ENCODE peak calls at places on chromosome 13, in four cellular contexts. One of them, this sample, is unnamed. For H3F3A and H3K4me1, the result is how much of the 10 kb centered on the place peaks cover.

GRCh38 chr13:66405908-66406802 is 824.0 kb downstream of the PCDH9 start:
- DNase-seq in neural progenitor cell: peak
- DNase-seq in GM23248: no peak
- DNase-seq in MM.1S: no peak
- DNase-seq in this sample: peak

GRCh38 chr13:103288114-103288513 is 221.9 kb upstream of the SLC10A2 start:
- DNase-seq in MM.1S: no peak
- DNase-seq in neural progenitor cell: no peak
- DNase-seq in GM23248: no peak
- DNase-seq in this sample: no peak

GRCh38 chr13:66977156-66977555 is 253.0 kb downstream of the PCDH9 start:
- DNase-seq in MM.1S: no peak
- DNase-seq in neural progenitor cell: no peak
- DNase-seq in GM23248: no peak
- DNase-seq in this sample: no peak

GRCh38 chr13:34349091-34349722 is 531.3 kb downstream of the RFC3 start:
- DNase-seq in MM.1S: no peak
- DNase-seq in neural progenitor cell: no peak
- DNase-seq in GM23248: peak
- DNase-seq in this sample: peak

GRCh38 chr13:69485991-69486592 is 621.5 kb upstream of the ATXN8OS start:
- DNase-seq in GM23248: no peak
- DNase-seq in MM.1S: no peak
- DNase-seq in neural progenitor cell: no peak
- DNase-seq in this sample: no peak

GRCh38 chr13:97117388-97117910 is 104.7 kb upstream of the MBNL2 start:
- DNase-seq in neural progenitor cell: no peak
- DNase-seq in GM23248: no peak
- DNase-seq in MM.1S: no peak
- DNase-seq in this sample: no peak

GRCh38 chr13:80444240-80445015 is 103.5 kb upstream of the SPRY2 start:
- DNase-seq in MM.1S: no peak
- DNase-seq in GM23248: no peak
- DNase-seq in neural progenitor cell: no peak
- DNase-seq in this sample: no peak

GRCh38 chr13:36131215-36131930 is at the start of gene DCLK1:
- DNase-seq in MM.1S: no peak
- DNase-seq in neural progenitor cell: peak
- DNase-seq in GM23248: peak
- DNase-seq in this sample: no peak

GRCh38 chr13:49821216-49821820 is 28.8 kb upstream of the KPNA3 start:
- DNase-seq in GM23248: peak
- DNase-seq in neural progenitor cell: no peak
- DNase-seq in MM.1S: no peak
- DNase-seq in this sample: no peak

GRCh38 chr13:110425444-110425780 is 118.3 kb downstream of the COL4A2 start:
- DNase-seq in GM23248: no peak
- DNase-seq in neural progenitor cell: no peak
- DNase-seq in MM.1S: no peak
- DNase-seq in this sample: no peak

GRCh38 chr13:42041684-42042035 is 6.8 kb upstream of the DGKH start:
- DNase-seq in neural progenitor cell: peak
- DNase-seq in MM.1S: no peak
- DNase-seq in GM23248: peak
- DNase-seq in this sample: peak

GRCh38 chr13:113597386-113598080 is 13.0 kb downstream of the TFDP1 start:
- DNase-seq in neural progenitor cell: no peak
- DNase-seq in GM23248: no peak
- DNase-seq in MM.1S: no peak
- DNase-seq in this sample: no peak

GRCh38 chr13:26929971-26930730 is 169.6 kb upstream of the GPR12 start:
- DNase-seq in GM23248: peak
- DNase-seq in MM.1S: peak
- DNase-seq in neural progenitor cell: peak
- DNase-seq in this sample: peak

GRCh38 chr13:79918620-79919019 is 422.3 kb downstream of the SPRY2 start:
- DNase-seq in neural progenitor cell: peak
- DNase-seq in MM.1S: no peak
- DNase-seq in GM23248: no peak
- DNase-seq in this sample: no peak

GRCh38 chr13:98133949-98134348 is 8.9 kb upstream of the FARP1 start:
- DNase-seq in neural progenitor cell: no peak
- DNase-seq in GM23248: no peak
- DNase-seq in MM.1S: no peak
- DNase-seq in this sample: no peak

GRCh38 chr13:32309812-32310706 is 5.1 kb downstream of the ZAR1L start:
- DNase-seq in GM23248: peak
- DNase-seq in MM.1S: peak
- DNase-seq in neural progenitor cell: peak
- DNase-seq in this sample: peak

GRCh38 chr13:113109151-113110047 is 3.8 kb downstream of the F7 start:
- DNase-seq in neural progenitor cell: no peak
- DNase-seq in GM23248: no peak
- DNase-seq in MM.1S: no peak
- DNase-seq in this sample: no peak

GRCh38 chr13:102220681-102221228 is 181.1 kb downstream of the FGF14 start:
- DNase-seq in MM.1S: no peak
- DNase-seq in GM23248: no peak
- DNase-seq in neural progenitor cell: no peak
- DNase-seq in this sample: no peak

GRCh38 chr13:33349314-33349995 is 63.9 kb upstream of the STARD13 start:
- DNase-seq in MM.1S: no peak
- DNase-seq in neural progenitor cell: peak
- DNase-seq in GM23248: peak
- DNase-seq in this sample: peak

GRCh38 chr13:51453308-51453958 is 597 bp upstream of the INTS6 start:
- DNase-seq in GM23248: peak
- DNase-seq in neural progenitor cell: peak
- DNase-seq in MM.1S: peak
- DNase-seq in this sample: no peak

GRCh38 chr13:83895994-83896580 is 13.8 kb upstream of the SLITRK1 start:
- DNase-seq in neural progenitor cell: no peak
- DNase-seq in GM23248: no peak
- DNase-seq in MM.1S: no peak
- DNase-seq in this sample: peak

GRCh38 chr13:64992314-64992713 is 2237.8 kb downstream of the PCDH9 start:
- DNase-seq in neural progenitor cell: no peak
- DNase-seq in MM.1S: no peak
- DNase-seq in GM23248: no peak
- DNase-seq in this sample: no peak

GRCh38 chr13:38405216-38405615 is 55.6 kb downstream of the UFM1 start:
- DNase-seq in neural progenitor cell: no peak
- DNase-seq in MM.1S: no peak
- DNase-seq in GM23248: no peak
- DNase-seq in this sample: peak

GRCh38 chr13:27578121-27579030 is 42.0 kb downstream of the LNX2 start:
- DNase-seq in neural progenitor cell: no peak
- DNase-seq in MM.1S: no peak
- DNase-seq in GM23248: peak
- DNase-seq in this sample: peak

GRCh38 chr13:111911141-111911720 is 155.7 kb upstream of the SOX1 start:
- DNase-seq in GM23248: no peak
- DNase-seq in neural progenitor cell: no peak
- DNase-seq in MM.1S: no peak
- DNase-seq in this sample: no peak

GRCh38 chr13:80361883-80362327 is 21.0 kb upstream of the SPRY2 start:
- DNase-seq in GM23248: no peak
- DNase-seq in neural progenitor cell: peak
- DNase-seq in MM.1S: peak
- DNase-seq in this sample: peak

GRCh38 chr13:36998624-36999041 is 507 bp downstream of the ALG5 start:
- DNase-seq in neural progenitor cell: peak
- DNase-seq in MM.1S: peak
- DNase-seq in GM23248: peak
- DNase-seq in this sample: no peak

GRCh38 chr13:45325806-45326205 is 15.2 kb downstream of the TPT1 start:
- DNase-seq in neural progenitor cell: no peak
- DNase-seq in GM23248: peak
- DNase-seq in MM.1S: no peak
- DNase-seq in this sample: peak

GRCh38 chr13:45331981-45332830 is 8.8 kb downstream of the TPT1 start:
- DNase-seq in GM23248: peak
- DNase-seq in neural progenitor cell: no peak
- DNase-seq in MM.1S: no peak
- DNase-seq in this sample: peak

GRCh38 chr13:45328661-45329105 is 12.3 kb downstream of the TPT1 start:
- DNase-seq in MM.1S: no peak
- DNase-seq in GM23248: peak
- DNase-seq in neural progenitor cell: no peak
- DNase-seq in this sample: no peak

GRCh38 chr13:45331123-45331619 is 9.8 kb downstream of the TPT1 start:
- DNase-seq in neural progenitor cell: no peak
- DNase-seq in GM23248: no peak
- DNase-seq in MM.1S: no peak
- DNase-seq in this sample: no peak

GRCh38 chr13:45327253-45327954 is 13.6 kb downstream of the TPT1 start:
- DNase-seq in MM.1S: no peak
- DNase-seq in neural progenitor cell: no peak
- DNase-seq in GM23248: no peak
- DNase-seq in this sample: peak
- H3F3A ChIP-seq in MM.1S: under half
- H3F3A ChIP-seq in neural progenitor cell: under half
- H3F3A ChIP-seq in GM23248: half or more
- H3F3A ChIP-seq in this sample: under half

DNA sequence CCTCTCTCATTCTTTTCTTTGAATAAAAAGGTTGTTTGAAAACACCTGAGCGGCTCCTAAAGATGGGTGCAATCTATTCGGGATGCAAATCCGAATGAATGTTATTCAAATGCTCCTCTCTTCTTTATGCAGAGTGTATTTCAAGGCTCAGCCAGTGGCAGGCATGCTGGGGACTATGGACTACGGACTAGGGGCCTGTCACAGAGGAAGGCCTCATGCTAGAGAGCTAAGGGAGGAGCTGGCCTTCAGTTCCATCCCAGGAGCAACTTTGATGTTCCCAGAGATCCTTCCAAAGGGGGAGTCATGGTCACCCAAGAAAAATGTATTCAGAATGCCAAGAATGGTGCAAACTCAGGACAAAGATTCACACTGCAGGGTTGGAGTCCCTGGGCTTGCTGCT is 9.3 kb downstream of the ALOX5AP start:
- DNase-seq in GM23248: no peak
- DNase-seq in neural progenitor cell: no peak
- DNase-seq in MM.1S: peak
- DNase-seq in this sample: no peak
- H3K4me1 ChIP-seq in GM23248: under half
- H3K4me1 ChIP-seq in neural progenitor cell: under half
- H3K4me1 ChIP-seq in MM.1S: under half
- H3K4me1 ChIP-seq in this sample: under half

GRCh38 chr13:21676611-21677021 is 5.7 kb downstream of the FGF9 start:
- DNase-seq in MM.1S: no peak
- DNase-seq in GM23248: no peak
- DNase-seq in neural progenitor cell: peak
- DNase-seq in this sample: no peak

GRCh38 chr13:21673592-21674270 is 2.9 kb downstream of the FGF9 start:
- DNase-seq in neural progenitor cell: peak
- DNase-seq in GM23248: peak
- DNase-seq in MM.1S: peak
- DNase-seq in this sample: peak

GRCh38 chr13:21672811-21673591 is 2.1 kb downstream of the FGF9 start:
- DNase-seq in GM23248: peak
- DNase-seq in neural progenitor cell: peak
- DNase-seq in MM.1S: no peak
- DNase-seq in this sample: no peak

GRCh38 chr13:21675095-21676007 is 4.5 kb downstream of the FGF9 start:
- DNase-seq in GM23248: peak
- DNase-seq in MM.1S: peak
- DNase-seq in neural progenitor cell: peak
- DNase-seq in this sample: no peak

GRCh38 chr13:21674271-21675009 is 3.6 kb downstream of the FGF9 start:
- DNase-seq in GM23248: peak
- DNase-seq in MM.1S: peak
- DNase-seq in neural progenitor cell: peak
- DNase-seq in this sample: no peak
- TF ChIP-seq EZH2 in GM23248: peak
- TF ChIP-seq EZH2 in MM.1S: no peak
- TF ChIP-seq EZH2 in neural progenitor cell: no peak
- TF ChIP-seq EZH2 in this sample: no peak

DNA sequence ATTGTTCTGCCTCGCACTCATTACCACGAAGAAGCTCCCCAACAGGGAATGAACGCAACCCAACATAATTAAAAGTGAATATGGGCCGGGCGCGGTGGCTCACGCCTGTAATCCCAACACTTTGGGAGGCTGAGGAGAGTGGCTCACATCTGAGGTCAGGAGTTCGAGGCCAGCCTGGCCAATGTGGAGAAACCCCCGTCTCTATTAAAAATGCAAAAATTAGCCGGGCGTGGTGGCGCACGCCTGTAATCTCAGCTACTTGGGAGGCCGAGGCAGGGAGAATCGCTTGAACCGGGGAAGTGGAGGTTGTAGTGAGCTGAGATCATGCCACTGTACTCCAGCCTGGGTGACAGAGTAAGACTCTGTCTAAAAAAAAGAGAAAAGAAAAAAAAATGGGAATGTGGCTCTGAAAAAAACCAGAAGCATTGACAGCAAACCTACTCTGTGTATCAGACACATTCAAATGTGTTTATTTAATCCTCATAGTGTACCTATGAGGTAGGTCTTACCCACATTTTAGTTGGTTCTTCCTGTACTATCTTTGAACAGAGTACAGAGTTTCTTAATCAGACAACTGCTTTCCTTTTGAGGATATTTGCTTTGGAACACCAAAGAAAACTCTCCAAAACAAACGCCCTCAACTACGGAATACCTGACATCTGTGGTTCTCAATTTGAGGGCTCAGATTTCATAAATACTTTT is 70.0 kb downstream of the NUFIP1 start:
- DNase-seq in GM23248: no peak
- DNase-seq in MM.1S: no peak
- DNase-seq in neural progenitor cell: no peak
- DNase-seq in this sample: no peak
- H3F3A ChIP-seq in GM23248: under half
- H3F3A ChIP-seq in MM.1S: under half
- H3F3A ChIP-seq in neural progenitor cell: under half
- H3F3A ChIP-seq in this sample: under half

This sample was measured in PC-3.